ENCODE peak calls at places on chromosomes 16 and 17, in six cellular contexts. Q is activated T-helper 1 cell treated with anti-CD3 and anti-CD28 coated beads, Interleukin-12 subunit alpha, Interleukin-12 subunit beta, Interleukin-2, Interleukin-4 antibody, amounts not matched to agents 30 ng/mL and 10 ng/mL and 1 ng/mL, durations not matched to agents 14 hours and 24 hours and 36 hours; U is heart left ventricle; S is mucosa of gallbladder; L is HCT116; O is colonic mucosa. F is an unnamed sample.

GRCh38 chr17:28725660-28726395 is at the start of gene TLCD1:
- DNase-seq in L (no peak), O (peak; percentile 79), S (no peak), Q (no peak), U (peak; percentile 88), F (peak; percentile 78)

GRCh38 chr17:14780116-14780515 is 479.2 kb downstream of the HS3ST3B1 start:
- DNase-seq in O (no peak), U (no peak), Q (no peak), L (no peak), S (no peak), F (no peak)

GRCh38 chr17:8053600-8053999 is 14.7 kb downstream of the ALOX15B start:
- DNase-seq in S (no peak), L (no peak), O (no peak), U (no peak), Q (no peak), F (no peak)

GRCh38 chr16:10242076-10242475 is 59.8 kb upstream of the GRIN2A start:
- DNase-seq in Q (no peak), U (no peak), S (no peak), L (no peak), O (no peak), F (no peak)

GRCh38 chr17:35245196-35245486 is 2.3 kb downstream of the SLFN5 start:
- DNase-seq in O (no peak), S (no peak), L (peak; percentile 68), Q (no peak), U (no peak), F (no peak)

GRCh38 chr17:78258323-78259229 is 27.1 kb downstream of the TMEM235 start:
- DNase-seq in Q (peak; percentile 76), L (no peak), S (peak; percentile 46), U (peak; percentile 90), O (no peak), F (no peak)

GRCh38 chr16:19677403-19677802 is 40.6 kb downstream of the KNOP1 start:
- DNase-seq in L (no peak), Q (no peak), O (no peak), U (no peak), S (no peak), F (no peak)

GRCh38 chr16:6193718-6194117 is 1096.1 kb upstream of the EEF2KMT start:
- DNase-seq in L (no peak), Q (no peak), U (no peak), S (no peak), O (peak; percentile 28), F (no peak)

GRCh38 chr16:68752602-68753001 is 15.5 kb downstream of the CDH1 start:
- DNase-seq in S (peak; percentile 38), L (no peak), U (no peak), Q (peak; percentile 20), O (peak; percentile 66), F (no peak)

GRCh38 chr17:74360993-74361612 is 565 bp downstream of the BTBD17 start:
- DNase-seq in Q (no peak), S (no peak), L (no peak), O (no peak), U (no peak), F (no peak)

GRCh38 chr17:7803981-7804380 is 30.0 kb upstream of the KDM6B start:
- DNase-seq in S (peak; percentile 29), Q (no peak), U (no peak), L (no peak), O (peak; percentile 74), F (peak; percentile 25)

GRCh38 chr17:3888343-3889171 is 4.3 kb downstream of the CAMKK1 start:
- DNase-seq in S (peak; percentile 72), L (peak; percentile 72), O (peak; percentile 88), U (peak; percentile 85), Q (no peak), F (peak; percentile 61)

GRCh38 chr16:86046026-86046713 is 147.2 kb downstream of the IRF8 start:
- DNase-seq in O (no peak), U (no peak), S (no peak), L (no peak), Q (no peak), F (no peak)

GRCh38 chr17:72151565-72152391 is 31.0 kb downstream of the SOX9 start:
- DNase-seq in L (peak; percentile 97), O (peak; percentile 70), S (peak; percentile 91), Q (no peak), U (no peak), F (peak; percentile 73)

GRCh38 chr16:4288148-4288921 is 15.5 kb upstream of the TFAP4 start:
- DNase-seq in O (peak; percentile 86), S (peak; percentile 68), U (peak; percentile 91), L (no peak), Q (peak; percentile 70), F (peak; percentile 77)